ENCODE peak calls at places on chromosomes 16 and 17, in ten cellular contexts. F is SJSA1; Q is activated T-cell treated with anti-CD3 and anti-CD28 coated beads, Interleukin-2, amount 50 U/mL, for 72 hours; Z is mucosa of descending colon; S is neural progenitor cell; R is RCC 7860; U is astrocyte; W is HT1080; C is skeletal muscle cell; D is NCI-H446. N is an unnamed sample.

GRCh38 chr17:45997624-45998023 is 1.4 kb upstream of the STH start:
- DNase-seq in F (no peak), Q (no peak), Z (no peak), S (no peak), R (no peak), U (peak), W (peak), C (peak), D (no peak), N (peak)

GRCh38 chr17:40243756-40244155 is 24.7 kb downstream of the WIPF2 start:
- DNase-seq in F (no peak), Q (no peak), Z (no peak), S (no peak), R (no peak), U (no peak), W (no peak), C (no peak), D (no peak), N (no peak)

GRCh38 chr17:42773290-42774035 is at the start of gene VPS25:
- DNase-seq in F (peak), Q (peak), Z (peak), S (peak), R (peak), U (peak), W (peak), C (peak), D (peak), N (peak)

GRCh38 chr17:44464037-44464436 is 39.2 kb downstream of the GPATCH8 start:
- DNase-seq in F (no peak), Q (no peak), Z (no peak), S (no peak), R (no peak), U (peak), W (no peak), C (no peak), D (no peak), N (peak)

GRCh38 chr16:10981697-10982216 is 37.4 kb downstream of the CLEC16A start:
- DNase-seq in F (no peak), Q (peak), Z (no peak), S (no peak), R (no peak), U (no peak), W (peak), C (no peak), D (no peak), N (no peak)

GRCh38 chr16:51657844-51658243 is 506.8 kb upstream of the SALL1 start:
- DNase-seq in F (no peak), Q (no peak), Z (no peak), S (no peak), R (no peak), U (no peak), W (no peak), C (no peak), D (no peak), N (no peak)

GRCh38 chr17:60941028-60941427 is 263.4 kb downstream of the BCAS3 start:
- DNase-seq in F (no peak), Q (no peak), Z (peak), S (no peak), R (no peak), U (peak), W (peak), C (peak), D (peak), N (peak)

GRCh38 chr16:72092832-72093447 is 480 bp downstream of the TXNL4B start:
- DNase-seq in F (peak), Q (no peak), Z (peak), S (peak), R (peak), U (peak), W (peak), C (peak), D (no peak), N (peak)

GRCh38 chr17:14559720-14560119 is 258.8 kb downstream of the HS3ST3B1 start:
- DNase-seq in F (no peak), Q (no peak), Z (no peak), S (no peak), R (no peak), U (no peak), W (no peak), C (no peak), D (no peak), N (no peak)

GRCh38 chr17:59815965-59816364 is 76.8 kb downstream of the TUBD1 start:
- DNase-seq in F (no peak), Q (no peak), Z (no peak), S (no peak), R (no peak), U (no peak), W (no peak), C (no peak), D (no peak), N (no peak)